ENCODE peak calls at places on chromosome 5, in seven cellular contexts. R is upper lobe of right lung; V is aorta; Y is activated T-helper 17 cell treated with anti-CD3 and anti-CD28 coated beads, Interleukin-2, amount 50 U/mL, for 72 hours; K is B cell; J is Right ventricle myocardium superior; E is activated CD8-positive, alpha-beta memory T cell treated with anti-CD3 and anti-CD28 coated beads, Interleukin-2, amount 10 ng/mL, durations not matched to agents 7 days and 5 days. T is an unnamed sample.

GRCh38 chr5:170614071-170614490 is 110.3 kb downstream of the KCNIP1 start:
- ATAC-seq in R (no peak), Y (no peak), E (no peak), K (no peak), V (no peak), J (no peak), T (no peak)

GRCh38 chr5:118946138-118946537 is 42.2 kb downstream of the DTWD2 start:
- ATAC-seq in Y (no peak), K (no peak), J (no peak), V (no peak), R (no peak), E (no peak), T (no peak)

GRCh38 chr5:172267943-172268342 is 15.6 kb downstream of the UBTD2 start:
- ATAC-seq in J (peak; percentile 56), Y (no peak), E (no peak), V (no peak), K (no peak), R (no peak), T (no peak)

GRCh38 chr5:35306716-35307365 is 76.6 kb upstream of the PRLR start:
- ATAC-seq in R (no peak), J (no peak), V (no peak), E (no peak), K (no peak), Y (no peak), T (no peak)

GRCh38 chr5:89343666-89344065 is 460.7 kb upstream of the MEF2C start:
- ATAC-seq in J (no peak), E (no peak), Y (no peak), K (peak; percentile 79), V (no peak), R (peak; percentile 79), T (no peak)

GRCh38 chr5:83914662-83915418 is 194.2 kb upstream of the HAPLN1 start:
- ATAC-seq in R (no peak), V (no peak), J (peak; percentile 79), Y (no peak), K (no peak), E (no peak), T (no peak)

GRCh38 chr5:160083501-160083900 is 35.7 kb downstream of the PWWP2A start:
- ATAC-seq in R (no peak), V (no peak), E (no peak), J (no peak), Y (no peak), K (no peak), T (no peak)

GRCh38 chr5:141272906-141273305 is 27.7 kb downstream of the PCDHB15 start:
- ATAC-seq in K (no peak), R (no peak), V (no peak), Y (no peak), E (no peak), J (no peak), T (no peak)

GRCh38 chr5:55853271-55853670 is 2.1 kb downstream of the IL31RA start:
- ATAC-seq in E (no peak), K (no peak), J (no peak), Y (no peak), R (no peak), V (no peak), T (no peak)

GRCh38 chr5:117473075-117473595 is 898.5 kb upstream of the SEMA6A start:
- ATAC-seq in K (no peak), J (no peak), R (no peak), Y (no peak), E (no peak), V (no peak), T (no peak)

GRCh38 chr5:142753114-142753764 is 16.9 kb upstream of the ARHGAP26 start:
- ATAC-seq in K (no peak), R (peak; percentile 71), J (peak; percentile 93), E (no peak), V (peak; percentile 83), Y (no peak), T (peak; percentile 87)

GRCh38 chr5:40365357-40366330 is 314.1 kb upstream of the PTGER4 start:
- ATAC-seq in K (no peak), E (no peak), J (no peak), V (no peak), Y (no peak), R (peak; percentile 48), T (no peak)

GRCh38 chr5:128252794-128253193 is 169.2 kb downstream of the SLC12A2 start:
- ATAC-seq in Y (no peak), R (no peak), J (no peak), E (no peak), V (no peak), K (no peak), T (no peak)

GRCh38 chr5:73975855-73976254 is 349.9 kb downstream of the ARHGEF28 start:
- ATAC-seq in J (peak; percentile 45), R (no peak), Y (no peak), E (no peak), K (no peak), V (no peak), T (no peak)

GRCh38 chr5:115194671-115195070 is 25.0 kb upstream of the TRIM36 start:
- ATAC-seq in E (no peak), J (no peak), K (no peak), Y (no peak), R (no peak), V (no peak), T (no peak)

GRCh38 chr5:82673460-82673859 is 395.3 kb upstream of the RPS23 start:
- ATAC-seq in Y (peak; percentile 74), J (no peak), V (no peak), R (no peak), K (no peak), E (no peak), T (no peak)

GRCh38 chr5:91079037-91079436 is 304.1 kb downstream of the ARRDC3 start:
- ATAC-seq in J (no peak), R (peak; percentile 20), Y (peak; percentile 78), K (no peak), E (no peak), V (no peak), T (peak; percentile 73)

GRCh38 chr5:129459485-129460120 is 495 bp upstream of the ADAMTS19 start:
- ATAC-seq in J (peak; percentile 84), E (no peak), K (no peak), R (peak; percentile 53), V (peak; percentile 74), Y (no peak), T (peak; percentile 67)

GRCh38 chr5:159030357-159030756 is 69.4 kb downstream of the EBF1 start:
- ATAC-seq in J (no peak), V (no peak), K (no peak), Y (no peak), R (no peak), E (no peak), T (no peak)

GRCh38 chr5:80810425-80810824 is 149.7 kb upstream of the RASGRF2 start:
- ATAC-seq in K (no peak), Y (peak; percentile 81), V (no peak), J (no peak), R (no peak), E (no peak), T (no peak)

GRCh38 chr5:1507457-1507856 is 16.3 kb downstream of the LPCAT1 start:
- ATAC-seq in J (no peak), R (peak; percentile 70), Y (no peak), V (no peak), E (no peak), K (no peak), T (no peak)

GRCh38 chr5:95908799-95909198 is 52.9 kb downstream of the ELL2 start:
- ATAC-seq in R (no peak), E (no peak), Y (no peak), J (no peak), K (no peak), V (no peak), T (no peak)

GRCh38 chr5:153562189-153562588 is 71.7 kb downstream of the GRIA1 start:
- ATAC-seq in E (no peak), V (no peak), Y (no peak), J (no peak), R (no peak), K (no peak), T (no peak)

GRCh38 chr5:159947708-159948358 is 31.6 kb downstream of the ADRA1B start:
- ATAC-seq in V (no peak), J (no peak), K (no peak), Y (no peak), E (no peak), R (no peak), T (no peak)

GRCh38 chr5:94908889-94909480 is 290.5 kb downstream of the SLF1 start:
- ATAC-seq in K (no peak), E (no peak), R (no peak), Y (no peak), J (no peak), V (no peak), T (no peak)

GRCh38 chr5:136001531-136001930 is 27.3 kb upstream of the TGFBI start:
- ATAC-seq in Y (no peak), J (peak; percentile 68), E (no peak), R (peak; percentile 43), V (no peak), K (no peak), T (peak; percentile 18)

GRCh38 chr5:176521286-176521685 is 15.9 kb downstream of the RNF44 start:
- ATAC-seq in R (no peak), E (no peak), K (no peak), Y (no peak), V (no peak), J (no peak), T (no peak)

GRCh38 chr5:179224741-179225140 is 120.5 kb downstream of the ADAMTS2 start:
- ATAC-seq in E (no peak), J (no peak), V (no peak), Y (no peak), K (no peak), R (no peak), T (no peak)